ENCODE peak calls at places on chromosomes 2 and 18, in five cellular contexts. P, Q, B, V and F are unnamed samples.

GRCh38 chr18:76363451-76364120 is 131.5 kb downstream of the ZNF516 start:
- DNase-seq in V (no peak), B (no peak), P (no peak), Q (peak; percentile 59), F (no peak)

GRCh38 chr18:39167990-39168389 is 1602.4 kb upstream of the CELF4 start:
- DNase-seq in B (no peak), P (no peak), V (no peak), Q (no peak), F (no peak)

GRCh38 chr2:75068546-75068945 is 110.1 kb downstream of the POLE4 start:
- DNase-seq in Q (no peak), B (no peak), P (no peak), V (no peak), F (no peak)

GRCh38 chr2:72745679-72746368 is 80.0 kb downstream of the EXOC6B start:
- DNase-seq in V (no peak), P (peak; percentile 21), B (peak; percentile 44), Q (peak; percentile 87), F (peak; percentile 26)

GRCh38 chr2:39050109-39050508 is 70.7 kb downstream of the SOS1 start:
- DNase-seq in V (no peak), Q (no peak), P (no peak), B (no peak), F (no peak)

GRCh38 chr2:3292416-3292815 is 85.2 kb downstream of the EIPR1 start:
- DNase-seq in B (no peak), Q (no peak), V (no peak), P (peak; percentile 21), F (no peak)

GRCh38 chr2:214412679-214413078 is 1.8 kb downstream of the VWC2L start:
- DNase-seq in V (no peak), B (no peak), Q (no peak), P (no peak), F (no peak)

GRCh38 chr2:112006076-112006410 is 49.0 kb upstream of the TMEM87B start:
- DNase-seq in B (no peak), P (no peak), Q (peak; percentile 64), V (no peak), F (no peak)

GRCh38 chr2:40201425-40201824 is 250.5 kb downstream of the SLC8A1 start:
- DNase-seq in V (no peak), Q (no peak), B (no peak), P (no peak), F (no peak)

GRCh38 chr18:76445741-76446232 is 49.3 kb downstream of the ZNF516 start:
- DNase-seq in B (no peak), V (no peak), Q (no peak), P (peak; percentile 56), F (no peak)

GRCh38 chr18:70385474-70385873 is 96.6 kb downstream of the SOCS6 start:
- DNase-seq in V (no peak), Q (no peak), P (no peak), B (no peak), F (no peak)

GRCh38 chr2:197229509-197230458 is 80.8 kb downstream of the ANKRD44 start:
- DNase-seq in V (no peak), Q (peak; percentile 24), B (no peak), P (no peak), F (no peak)

GRCh38 chr2:196939381-196939780 is 12.9 kb upstream of the PGAP1 start:
- DNase-seq in B (no peak), P (no peak), V (no peak), Q (peak; percentile 37), F (no peak)

GRCh38 chr2:45330617-45331016 is 280.4 kb downstream of the SRBD1 start:
- DNase-seq in B (no peak), V (no peak), P (no peak), Q (peak; percentile 55), F (no peak)

GRCh38 chr2:230908595-230909191 is 16.3 kb downstream of the GPR55 start:
- DNase-seq in B (no peak), Q (peak; percentile 67), V (no peak), P (no peak), F (no peak)

GRCh38 chr2:75208738-75209137 is 9.4 kb upstream of the TACR1 start:
- DNase-seq in V (no peak), Q (no peak), B (no peak), P (no peak), F (no peak)

GRCh38 chr2:74006424-74006823 is 21.7 kb downstream of the TET3 start:
- DNase-seq in V (peak; percentile 78), P (no peak), B (no peak), Q (peak; percentile 65), F (no peak)

GRCh38 chr2:15560988-15561573 is at the start of gene NBAS:
- DNase-seq in Q (peak; percentile 89), P (peak; percentile 89), V (peak; percentile 80), B (peak; percentile 81), F (peak; percentile 84)

GRCh38 chr2:108370080-108370479 is 7.7 kb upstream of the SULT1C4 start:
- DNase-seq in Q (no peak), P (no peak), V (no peak), B (no peak), F (no peak)

GRCh38 chr2:2728635-2729034 is 397.6 kb upstream of the MYT1L start:
- DNase-seq in Q (no peak), P (no peak), V (no peak), B (no peak), F (no peak)

GRCh38 chr18:23627325-23627724 is 35.4 kb downstream of the ANKRD29 start:
- DNase-seq in V (no peak), P (no peak), B (no peak), Q (peak; percentile 76), F (peak; percentile 17)

GRCh38 chr2:69623236-69623635 is 20.3 kb downstream of the AAK1 start:
- DNase-seq in V (no peak), Q (no peak), B (no peak), P (no peak), F (no peak)

GRCh38 chr2:9310827-9311226 is 104.2 kb downstream of the ASAP2 start:
- DNase-seq in P (no peak), Q (no peak), V (no peak), B (no peak), F (no peak)

GRCh38 chr2:105005170-105005569 is 32.7 kb upstream of the MRPS9 start:
- DNase-seq in P (no peak), B (no peak), Q (no peak), V (no peak), F (no peak)

GRCh38 chr18:22517356-22517755 is 99.6 kb upstream of the CTAGE1 start:
- DNase-seq in V (no peak), P (no peak), Q (peak; percentile 83), B (no peak), F (no peak)

GRCh38 chr2:238874330-238875050 is 26.6 kb downstream of the TWIST2 start:
- DNase-seq in P (no peak), V (no peak), B (no peak), Q (no peak), F (no peak)

GRCh38 chr2:238873841-238874240 is 26.0 kb downstream of the TWIST2 start:
- DNase-seq in P (no peak), Q (no peak), B (no peak), V (no peak), F (no peak)

GRCh38 chr2:238875531-238876231 is 27.8 kb downstream of the TWIST2 start:
- DNase-seq in Q (no peak), V (no peak), B (no peak), P (no peak), F (no peak)

GRCh38 chr2:238876232-238876630 is 28.3 kb downstream of the TWIST2 start:
- DNase-seq in B (no peak), Q (no peak), V (no peak), P (no peak), F (no peak)

DNA sequence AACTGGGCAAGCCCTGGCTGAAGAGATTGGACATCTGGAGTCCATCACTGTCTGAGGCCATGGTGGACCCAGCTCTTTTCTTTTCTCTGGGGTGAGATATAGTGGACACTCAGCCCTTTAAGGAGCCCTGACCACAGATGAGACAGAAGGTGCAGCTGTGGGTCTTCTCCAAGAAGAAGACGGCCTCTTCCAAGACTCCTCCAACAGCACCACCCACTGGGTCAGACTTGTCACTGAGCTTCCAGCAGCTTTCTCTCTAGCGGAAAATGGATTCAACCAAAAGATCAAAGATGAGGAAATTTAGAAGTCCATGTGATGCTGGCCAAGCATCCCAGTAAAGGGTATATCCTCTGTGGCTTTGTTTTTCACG is 27.3 kb downstream of the TWIST2 start:
- DNase-seq in P (no peak), B (no peak), V (no peak), Q (peak; percentile 36), F (no peak)
- TF ChIP-seq CTCF in P (peak; percentile 36), B (peak; percentile 22), V (no peak), Q (peak; percentile 10), F (no peak)

GRCh38 chr2:54598347-54599325 is 124.8 kb upstream of the EML6 start:
- DNase-seq in V (no peak), P (no peak), B (no peak), Q (no peak), F (no peak)

GRCh38 chr2:54595999-54596903 is 127.2 kb upstream of the EML6 start:
- DNase-seq in B (no peak), Q (no peak), V (no peak), P (no peak), F (no peak)

GRCh38 chr2:54595161-54595803 is 128.2 kb upstream of the EML6 start:
- DNase-seq in P (no peak), Q (no peak), V (no peak), B (no peak), F (no peak)

GRCh38 chr2:54599326-54599710 is 124.1 kb upstream of the EML6 start:
- DNase-seq in B (no peak), V (no peak), P (no peak), Q (no peak), F (no peak)

GRCh38 chr2:54597153-54597827 is 126.2 kb upstream of the EML6 start:
- DNase-seq in Q (peak; percentile 49), V (peak; percentile 80), B (peak; percentile 34), P (no peak), F (no peak)
- H3K4me3 ChIP-seq in Q (no peak overlapping the region), V (no peak overlapping the region), B (no peak overlapping the region), P (no peak overlapping the region), F (no peak overlapping the region)

GRCh38 chr18:65988972-65989371 is 238.2 kb downstream of the CDH7 start:
- DNase-seq in V (no peak), P (no peak), Q (no peak), B (no peak), F (no peak)
- H3K9me3 ChIP-seq in V (no peaks in the 10 kb centered on the region), P (no peaks in the 10 kb centered on the region), Q (no peaks in the 10 kb centered on the region), B (no peaks in the 10 kb centered on the region), F (no peaks in the 10 kb centered on the region)

GRCh38 chr2:127106998-127107621 is at the start of gene BIN1:
- DNase-seq in P (peak; percentile 92), Q (peak; percentile 96), V (peak; percentile 81), B (no peak), F (peak; percentile 86)

GRCh38 chr2:127106457-127106997 is 427 bp downstream of the BIN1 start:
- DNase-seq in V (peak; percentile 65), B (no peak), Q (peak; percentile 27), P (peak; percentile 75), F (no peak)

GRCh38 chr2:127105656-127106456 is 1.1 kb downstream of the BIN1 start:
- DNase-seq in P (peak; percentile 80), Q (peak; percentile 61), V (peak; percentile 65), B (no peak), F (no peak)

GRCh38 chr2:127108090-127108523 is 1.2 kb upstream of the BIN1 start:
- DNase-seq in B (no peak), P (peak; percentile 15), V (no peak), Q (no peak), F (no peak)

DNA sequence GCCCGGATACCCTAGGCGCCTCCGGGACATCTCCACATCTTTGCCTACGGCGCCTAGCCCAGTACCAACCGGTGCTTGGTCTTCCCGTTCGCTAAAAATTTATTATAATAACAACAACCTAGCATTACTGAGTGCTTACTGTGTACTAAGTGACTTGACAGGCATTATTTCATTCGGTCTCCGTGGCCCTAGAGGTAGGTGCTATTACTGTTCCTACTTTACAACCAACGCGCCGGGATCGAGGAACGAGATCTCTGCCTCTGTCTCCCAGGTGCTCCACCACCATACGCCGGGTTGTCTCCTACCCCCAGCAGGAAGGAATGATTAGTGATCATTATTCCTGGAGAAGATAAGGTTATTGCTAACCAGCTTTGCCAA is 657 bp upstream of the BIN1 start:
- DNase-seq in V (no peak), B (no peak), Q (peak; percentile 37), P (no peak), F (no peak)
- TF ChIP-seq CTCF in V (no peak), B (no peak), Q (peak; percentile 14), P (peak; percentile 31), F (no peak)